ENCODE peak calls at places on chromosomes 7 and 10, in four cellular contexts. I is endodermal cell, C is lower lobe of right lung, K is hepatocyte. D is an unnamed sample.

GRCh38 chr7:99733448-99733847 is 1.5 kb downstream of the CYP3A7 start:
- DNase-seq in C (no peak), K (no peak), I (peak; percentile 71), D (peak; percentile 5)

GRCh38 chr10:45420453-45421192 is 46.6 kb downstream of the ALOX5 start:
- DNase-seq in I (no peak), K (no peak), C (peak; percentile 79), D (no peak)

GRCh38 chr10:121024905-121025584 is 173.9 kb downstream of the WDR11 start:
- DNase-seq in I (peak; percentile 64), C (no peak), K (no peak), D (no peak)

GRCh38 chr7:157499835-157500153 is 163.0 kb downstream of the DNAJB6 start:
- DNase-seq in I (no peak), C (no peak), K (no peak), D (no peak)

GRCh38 chr10:101672536-101672935 is 22.4 kb downstream of the FBXW4 start:
- DNase-seq in I (no peak), K (no peak), C (peak; percentile 58), D (no peak)

GRCh38 chr10:24462889-24463552 is 254.1 kb downstream of the KIAA1217 start:
- DNase-seq in K (no peak), C (no peak), I (no peak), D (no peak)

GRCh38 chr7:17302575-17303142 is 4.2 kb downstream of the AHR start:
- DNase-seq in I (no peak), K (peak; percentile 23), C (no peak), D (no peak)

GRCh38 chr7:12917801-12918200 is 230.4 kb downstream of the ARL4A start:
- DNase-seq in K (no peak), I (no peak), C (no peak), D (no peak)

GRCh38 chr7:68699090-68699711 is 899.1 kb upstream of the AUTS2 start:
- DNase-seq in C (no peak), I (no peak), K (no peak), D (no peak)

GRCh38 chr10:28367865-28368541 is 65.1 kb upstream of the MPP7 start:
- DNase-seq in I (no peak), C (peak; percentile 61), K (no peak), D (no peak)

GRCh38 chr10:91591792-91592165 is 41.1 kb downstream of the PPP1R3C start:
- DNase-seq in I (no peak), K (no peak), C (no peak), D (no peak)

GRCh38 chr7:35831208-35831607 is 30.4 kb downstream of the SEPTIN7 start:
- DNase-seq in I (no peak), C (no peak), K (no peak), D (no peak)

GRCh38 chr7:151833691-151834090 is 43.2 kb downstream of the PRKAG2 start:
- DNase-seq in K (no peak), C (peak; percentile 39), I (no peak), D (no peak)

GRCh38 chr10:88194041-88194887 is 330.8 kb downstream of the PTEN start:
- DNase-seq in K (no peak), I (no peak), C (no peak), D (no peak)

GRCh38 chr7:77520261-77520660 is 16.8 kb upstream of the PTPN12 start:
- DNase-seq in K (no peak), I (no peak), C (no peak), D (no peak)

GRCh38 chr7:88169717-88170320 is 50.0 kb downstream of the SRI start:
- DNase-seq in I (no peak), K (peak; percentile 23), C (no peak), D (no peak)

GRCh38 chr7:76997381-76998262 is 34.5 kb downstream of the SPDYE17 start:
- DNase-seq in I (peak; percentile 43), K (peak; percentile 11), C (no peak), D (no peak)

GRCh38 chr10:132974886-132975881 is 32.8 kb upstream of the CFAP46 start:
- DNase-seq in I (no peak), C (peak; percentile 18), K (no peak), D (no peak)

GRCh38 chr7:50349963-50350944 is 45.7 kb downstream of the IKZF1 start:
- DNase-seq in K (no peak), C (no peak), I (peak; percentile 13), D (no peak)

GRCh38 chr10:89278034-89278535 is 23.8 kb upstream of the IFIT2 start:
- DNase-seq in C (no peak), K (peak; percentile 87), I (no peak), D (no peak)

GRCh38 chr10:70374775-70375614 is 7.4 kb downstream of the LRRC20 start:
- DNase-seq in K (no peak), C (no peak), I (peak; percentile 62), D (no peak)

GRCh38 chr7:106425017-106425719 is 140.4 kb upstream of the NAMPT start:
- DNase-seq in C (peak; percentile 69), I (no peak), K (peak; percentile 88), D (no peak)

GRCh38 chr10:86684305-86684704 is 16.0 kb downstream of the LDB3 start:
- DNase-seq in C (no peak), K (peak; percentile 37), I (peak; percentile 89), D (peak; percentile 67)

GRCh38 chr7:155594163-155594732 is 47.9 kb upstream of the CNPY1 start:
- DNase-seq in C (peak; percentile 43), I (no peak), K (no peak), D (no peak)

GRCh38 chr7:88669913-88670312 is 89.6 kb upstream of the ZNF804B start:
- DNase-seq in I (no peak), K (no peak), C (no peak), D (no peak)

GRCh38 chr7:101321491-101322401 is at the start of gene IFT22:
- DNase-seq in K (peak; percentile 97), I (peak; percentile 97), C (peak; percentile 95), D (peak; percentile 95)

GRCh38 chr10:35808344-35808743 is 166.2 kb upstream of the FZD8 start:
- DNase-seq in I (no peak), C (no peak), K (no peak), D (no peak)

GRCh38 chr10:48463318-48464003 is 141.4 kb downstream of the ARHGAP22 start:
- DNase-seq in C (no peak), I (peak; percentile 79), K (peak; percentile 46), D (peak; percentile 45)

GRCh38 chr10:86400705-86401587 is 34.4 kb upstream of the GRID1 start:
- DNase-seq in C (peak; percentile 73), I (peak; percentile 81), K (peak; percentile 74), D (peak; percentile 50)

GRCh38 chr7:141463986-141464385 is 87.2 kb upstream of the AGK start:
- DNase-seq in K (no peak), I (peak; percentile 18), C (no peak), D (no peak)

GRCh38 chr7:150430465-150431085 is 19.9 kb upstream of the GIMAP8 start:
- DNase-seq in I (no peak), C (no peak), K (no peak), D (no peak)

GRCh38 chr10:101940916-101941315 is 97.3 kb upstream of the KCNIP2 start:
- DNase-seq in I (no peak), K (no peak), C (no peak), D (no peak)

GRCh38 chr10:25933653-25934608 is at the start of gene MYO3A:
- DNase-seq in K (peak; percentile 34), C (no peak), I (peak; percentile 90), D (peak; percentile 62)

GRCh38 chr10:77564781-77565589 is 72.6 kb downstream of the KCNMA1 start:
- DNase-seq in I (peak; percentile 89), K (no peak), C (no peak), D (peak; percentile 15)

GRCh38 chr7:1787681-1788235 is 117.7 kb downstream of the ELFN1 start:
- DNase-seq in I (no peak), K (no peak), C (no peak), D (no peak)
- TF ChIP-seq CTCF in I (no peak), K (no peak), C (no peak), D (no peak)

DNA sequence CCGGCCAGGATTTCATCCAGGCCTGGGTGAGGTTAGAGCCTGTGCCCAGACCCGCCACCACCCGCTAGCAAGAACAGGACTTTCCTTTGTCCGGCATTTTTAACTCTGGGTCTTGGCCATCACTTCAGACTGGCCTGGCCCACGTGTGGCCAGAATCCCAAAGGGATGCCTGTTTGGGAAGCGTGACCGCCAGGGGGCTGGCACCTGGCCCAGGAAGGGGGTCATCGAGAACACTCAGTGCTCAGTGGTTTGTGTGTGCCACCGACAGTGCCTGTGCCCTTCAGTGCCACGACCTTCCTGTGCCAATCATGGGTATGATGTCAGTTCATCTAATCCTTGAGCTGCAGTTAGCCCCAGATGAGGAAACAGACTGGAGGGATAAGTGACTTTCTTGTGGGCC is 85.0 kb downstream of the ZMIZ1 start:
- DNase-seq in I (no peak), C (no peak), K (no peak), D (no peak)
- TF ChIP-seq CTCF in I (no peak), C (no peak), K (no peak), D (no peak)

DNA sequence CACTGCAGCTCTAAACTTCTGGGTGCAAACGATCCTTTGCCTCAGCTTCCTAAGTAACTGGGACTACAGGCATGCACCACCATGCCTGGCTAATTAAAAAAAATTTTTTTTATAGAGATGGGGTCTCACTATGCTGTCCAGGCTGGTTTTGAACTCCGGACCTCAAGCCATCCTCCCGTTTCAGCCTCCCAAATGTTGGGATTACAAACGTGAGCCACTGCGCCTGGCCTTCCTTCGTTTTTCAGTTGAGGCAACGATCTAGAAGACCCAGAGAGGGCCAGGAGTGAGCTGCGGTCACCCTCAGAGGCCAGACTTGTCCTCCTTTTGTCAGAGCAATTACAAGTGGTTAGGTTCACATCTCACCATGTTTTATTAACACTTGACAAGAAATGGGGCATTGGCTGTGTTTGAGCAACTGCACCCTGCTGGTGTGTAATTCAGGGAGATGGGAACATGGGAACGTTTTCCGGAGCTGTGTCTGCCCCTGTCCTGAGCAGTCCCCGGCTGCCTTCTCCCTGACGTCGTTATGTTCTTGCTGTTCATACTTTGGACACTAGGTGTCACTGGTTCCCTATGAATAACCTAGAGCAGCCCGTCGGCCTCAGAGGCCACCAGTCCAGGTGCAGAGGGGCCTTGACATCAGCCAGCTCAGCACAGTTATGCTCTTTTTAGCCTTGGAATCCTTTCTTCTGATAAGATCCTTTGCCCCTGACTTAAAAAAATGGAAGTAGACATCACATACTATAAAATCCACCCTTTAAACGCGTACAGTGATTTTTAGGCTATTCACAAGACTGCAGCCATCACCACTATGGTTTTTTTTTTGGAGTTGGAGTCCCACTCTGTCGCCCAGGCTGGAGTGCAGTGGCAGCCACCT is 375.0 kb downstream of the TYW1 start:
- DNase-seq in K (peak; percentile 90), I (peak; percentile 91), C (peak; percentile 57), D (peak; percentile 71)
- TF ChIP-seq CTCF in K (peak; percentile 78), I (peak; percentile 90), C (peak; percentile 81), D (peak; percentile 78)

DNA sequence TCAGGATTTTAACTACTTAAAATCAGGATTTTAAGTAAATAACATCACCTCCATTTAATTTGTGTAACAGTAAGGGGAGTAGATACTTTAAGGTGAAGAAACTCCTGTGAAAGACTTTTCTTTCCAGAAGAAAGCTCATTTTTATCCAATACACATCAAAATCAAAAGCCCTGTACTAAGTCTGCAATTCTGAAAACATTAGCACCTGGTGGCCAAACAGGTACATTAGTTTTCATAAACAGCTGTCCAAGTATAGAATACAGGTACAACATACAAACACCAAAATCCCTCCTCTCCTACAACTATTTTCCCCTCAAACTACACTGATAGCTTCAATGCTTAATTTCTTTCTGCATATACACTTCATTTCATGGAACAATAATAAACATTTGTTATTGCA is 22.9 kb downstream of the FAM3C start:
- DNase-seq in K (no peak), C (no peak), I (no peak), D (no peak)
- TF ChIP-seq CTCF in K (no peak), C (no peak), I (peak; percentile 48), D (no peak)

GRCh38 chr7:27442446-27442845 is 199.8 kb downstream of the EVX1 start:
- DNase-seq in K (no peak), I (no peak), C (no peak), D (no peak)
- TF ChIP-seq CTCF in K (no peak), I (no peak), C (no peak), D (no peak)

GRCh38 chr7:46786221-46786951 is 795.5 kb downstream of the TNS3 start:
- DNase-seq in C (no peak), K (no peak), I (peak; percentile 49), D (no peak)
- TF ChIP-seq CTCF in C (no peak), K (no peak), I (peak; percentile 54), D (no peak)